ENCODE peak calls at places on chromosomes 16 and 17, in five cellular contexts. M is GM12878, Q is stomach, R is left lung, S is PC-9. H is an unnamed sample.

GRCh38 chr16:14302399-14303181 is 231.5 kb downstream of the MRTFB start:
- DNase-seq in M (no peak), Q (no peak), R (peak; percentile 77), S (no peak), H (no peak)

GRCh38 chr17:7850970-7851437 is 3.9 kb upstream of the TMEM88 start:
- DNase-seq in M (no peak), Q (no peak), R (no peak), S (no peak), H (peak; percentile 23)

GRCh38 chr17:10270258-10270657 is 71.9 kb upstream of the GAS7 start:
- DNase-seq in M (no peak), Q (no peak), R (no peak), S (no peak), H (no peak)

GRCh38 chr17:9021158-9021984 is at the start of gene NTN1:
- DNase-seq in M (no peak), Q (peak; percentile 52), R (peak; percentile 85), S (no peak), H (peak; percentile 38)

GRCh38 chr16:4414187-4414909 is 2.0 kb downstream of the CORO7 start:
- DNase-seq in M (peak; percentile 98), Q (peak; percentile 48), R (no peak), S (no peak), H (no peak)

GRCh38 chr16:54750249-54750648 is 180.4 kb upstream of the IRX5 start:
- DNase-seq in M (no peak), Q (no peak), R (no peak), S (no peak), H (no peak)

GRCh38 chr16:70433456-70434103 is 5.3 kb downstream of the ST3GAL2 start:
- DNase-seq in M (no peak), Q (no peak), R (no peak), S (no peak), H (no peak)

GRCh38 chr16:75109732-75110243 is 6.8 kb downstream of the LDHD start:
- DNase-seq in M (no peak), Q (peak; percentile 69), R (peak; percentile 65), S (peak; percentile 61), H (peak; percentile 75)

GRCh38 chr16:84303023-84303422 is 8.3 kb downstream of the WFDC1 start:
- DNase-seq in M (no peak), Q (no peak), R (no peak), S (no peak), H (no peak)

GRCh38 chr16:82834156-82834758 is 207.5 kb downstream of the CDH13 start:
- DNase-seq in M (no peak), Q (no peak), R (no peak), S (no peak), H (no peak)

GRCh38 chr16:27310576-27311448 is 3.0 kb upstream of the IL4R start:
- DNase-seq in M (no peak), Q (no peak), R (no peak), S (no peak), H (no peak)

GRCh38 chr16:19523184-19523558 is 571 bp upstream of the CCP110 start:
- DNase-seq in M (no peak), Q (no peak), R (no peak), S (no peak), H (peak; percentile 31)

GRCh38 chr17:5705081-5705875 is 121.0 kb upstream of the NLRP1 start:
- DNase-seq in M (no peak), Q (no peak), R (no peak), S (no peak), H (no peak)

GRCh38 chr17:39739885-39740356 is 2.2 kb downstream of the GRB7 start:
- DNase-seq in M (no peak), Q (no peak), R (no peak), S (peak; percentile 66), H (no peak)

GRCh38 chr17:71938340-71939010 is 182.3 kb upstream of the SOX9 start:
- DNase-seq in M (no peak), Q (no peak), R (no peak), S (no peak), H (no peak)

GRCh38 chr16:58628845-58629680 is 563 bp downstream of the CNOT1 start:
- DNase-seq in M (peak; percentile 17), Q (peak; percentile 64), R (peak; percentile 89), S (no peak), H (peak; percentile 83)

GRCh38 chr16:21950782-21951521 is 2.2 kb upstream of the UQCRC2 start:
- DNase-seq in M (no peak), Q (no peak), R (no peak), S (peak; percentile 41), H (peak; percentile 20)

GRCh38 chr17:75289832-75290337 is 652 bp upstream of the SLC25A19 start:
- DNase-seq in M (peak; percentile 71), Q (peak; percentile 67), R (no peak), S (no peak), H (peak; percentile 64)

GRCh38 chr16:86029131-86029741 is 130.3 kb downstream of the IRF8 start:
- DNase-seq in M (no peak), Q (peak; percentile 49), R (no peak), S (no peak), H (peak; percentile 66)

GRCh38 chr16:13148836-13149235 is 247.4 kb downstream of the SHISA9 start:
- DNase-seq in M (no peak), Q (no peak), R (no peak), S (no peak), H (no peak)

GRCh38 chr17:57943140-57943539 is 12.1 kb downstream of the CUEDC1 start:
- DNase-seq in M (no peak), Q (no peak), R (no peak), S (peak; percentile 82), H (no peak)

GRCh38 chr16:2866422-2866821 is 8.5 kb upstream of the PRSS22 start:
- DNase-seq in M (no peak), Q (no peak), R (no peak), S (no peak), H (no peak)

GRCh38 chr17:79620207-79621038 is 9.6 kb upstream of the RBFOX3 start:
- DNase-seq in M (no peak), Q (no peak), R (peak; percentile 47), S (no peak), H (no peak)

GRCh38 chr16:1291576-1291974 is 17.9 kb upstream of the UBE2I start:
- DNase-seq in M (no peak), Q (no peak), R (no peak), S (no peak), H (no peak)

GRCh38 chr16:49856741-49857330 is 924 bp upstream of the ZNF423 start:
- DNase-seq in M (no peak), Q (peak; percentile 74), R (peak; percentile 85), S (no peak), H (peak; percentile 82)

GRCh38 chr17:42188749-42189650 is 3.7 kb upstream of the HCRT start:
- DNase-seq in M (no peak), Q (no peak), R (peak; percentile 56), S (no peak), H (no peak)

GRCh38 chr17:42192189-42193126 is 1.8 kb downstream of the GHDC start:
- DNase-seq in M (no peak), Q (no peak), R (peak; percentile 66), S (no peak), H (no peak)

GRCh38 chr17:42189651-42189965 is 4.4 kb upstream of the HCRT start:
- DNase-seq in M (no peak), Q (no peak), R (peak; percentile 71), S (no peak), H (no peak)

GRCh38 chr17:42191209-42191608 is 3.1 kb downstream of the GHDC start:
- DNase-seq in M (no peak), Q (no peak), R (no peak), S (no peak), H (no peak)

GRCh38 chr17:42190491-42191180 is 3.7 kb downstream of the GHDC start:
- DNase-seq in M (no peak), Q (no peak), R (peak; percentile 62), S (no peak), H (no peak)
- H3K27ac ChIP-seq in M (no peak overlapping the region), Q (no peak overlapping the region), R (no peak overlapping the region), S (no peak overlapping the region), H (no peak overlapping the region)

DNA sequence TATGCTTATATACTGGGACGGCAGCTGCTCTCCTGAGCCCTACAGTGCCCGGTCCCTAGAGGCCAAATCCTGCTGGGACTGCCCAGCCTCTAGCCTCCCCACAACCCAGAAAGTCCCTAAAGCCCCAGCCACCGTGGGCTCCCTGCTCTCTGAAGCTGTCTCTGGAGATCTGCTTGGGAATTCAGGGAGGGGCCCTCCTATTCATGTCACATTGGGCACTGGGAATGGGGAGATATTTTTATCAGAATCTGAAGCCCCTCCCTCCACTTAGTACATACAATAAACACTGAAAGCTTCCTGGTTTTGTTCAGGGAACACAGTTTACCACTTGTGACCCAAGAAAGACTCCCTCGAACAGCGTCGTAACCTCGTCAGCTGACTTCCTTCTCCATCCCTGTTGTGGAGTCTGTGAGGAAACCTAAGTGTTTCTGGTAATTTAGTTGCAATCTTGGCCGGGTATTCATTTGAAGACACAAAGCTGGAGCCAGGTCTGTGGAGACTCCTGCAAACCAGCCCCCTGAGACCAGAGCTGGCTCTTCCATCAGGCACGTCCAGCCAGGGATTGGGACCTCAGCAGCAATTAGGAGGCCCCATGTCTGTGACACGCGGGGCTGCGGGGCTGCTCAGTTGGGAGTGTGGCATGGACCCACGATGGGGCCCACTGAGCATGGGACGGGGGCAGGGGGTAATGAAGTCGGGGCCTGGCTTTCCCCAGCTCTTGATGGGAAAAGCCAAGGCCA is 38.5 kb downstream of the PGS1 start:
- DNase-seq in M (no peak), Q (no peak), R (peak; percentile 81), S (no peak), H (peak; percentile 65)
- H3K27ac ChIP-seq in M (no peak overlapping the region), Q (peak overlapping the region; percentile 89), R (peak overlapping the region; percentile 90), S (no peak overlapping the region), H (peak overlapping the region; percentile 85)

GRCh38 chr17:45155483-45155882 is 6.2 kb upstream of the HEXIM2 start:
- DNase-seq in M (no peak), Q (no peak), R (no peak), S (peak; percentile 77), H (no peak)
- H3K27ac ChIP-seq in M (no peak overlapping the region), Q (peak overlapping the region; percentile 41), R (no peak overlapping the region), S (peak overlapping the region; percentile 75), H (no peak overlapping the region)

GRCh38 chr17:61205931-61206330 is 193.7 kb upstream of the TBX2 start:
- DNase-seq in M (no peak), Q (no peak), R (no peak), S (no peak), H (no peak)
- H3K27ac ChIP-seq in M (no peak overlapping the region), Q (peak overlapping the region; percentile 78), R (no peak overlapping the region), S (no peak overlapping the region), H (no peak overlapping the region)

GRCh38 chr17:82929676-82930042 is 89.8 kb upstream of the ZNF750 start:
- DNase-seq in M (no peak), Q (no peak), R (peak; percentile 37), S (no peak), H (no peak)
- H3K27ac ChIP-seq in M (no peak overlapping the region), Q (no peak overlapping the region), R (no peak overlapping the region), S (no peak overlapping the region), H (no peak overlapping the region)